ENCODE peak calls at places on chromosome 15, in eight cellular contexts. One of them, this sample, is unnamed.

GRCh38 chr15:64279131-64279530 is 76.8 kb downstream of the CSNK1G1 start:
- DNase-seq in stimulated activated CD8-positive, alpha-beta memory T cell treated with anti-CD3 and anti-CD28 coated beads, Interleukin-15, amount 100 ng/mL, for 24 hours: no peak
- DNase-seq in stimulated activated CD4-positive, alpha-beta T cell treated with anti-CD3 and anti-CD28 coated beads, Interleukin-2, amount 100 ng/mL, for 48 hours: no peak
- DNase-seq in iPS DF 19.7: no peak
- DNase-seq in mucosa of gallbladder: no peak
- DNase-seq in GM23248: no peak
- DNase-seq in stimulated activated effector memory CD8-positive, alpha-beta T cell treated with anti-CD3 and anti-CD28 coated beads, Interleukin-12 subunit alpha, Interleukin-12 subunit beta, amount 100 ng/mL, for 72 hours: no peak
- DNase-seq in effector CD4-positive, alpha-beta T cell: no peak
- DNase-seq in this sample: no peak

GRCh38 chr15:95840004-95840403 is 490.5 kb upstream of the NR2F2 start:
- DNase-seq in stimulated activated CD8-positive, alpha-beta memory T cell treated with anti-CD3 and anti-CD28 coated beads, Interleukin-15, amount 100 ng/mL, for 24 hours: no peak
- DNase-seq in stimulated activated CD4-positive, alpha-beta T cell treated with anti-CD3 and anti-CD28 coated beads, Interleukin-2, amount 100 ng/mL, for 48 hours: no peak
- DNase-seq in iPS DF 19.7: no peak
- DNase-seq in mucosa of gallbladder: peak
- DNase-seq in GM23248: peak
- DNase-seq in stimulated activated effector memory CD8-positive, alpha-beta T cell treated with anti-CD3 and anti-CD28 coated beads, Interleukin-12 subunit alpha, Interleukin-12 subunit beta, amount 100 ng/mL, for 72 hours: no peak
- DNase-seq in effector CD4-positive, alpha-beta T cell: no peak
- DNase-seq in this sample: no peak

GRCh38 chr15:62569460-62570404 is 404.6 kb upstream of the C2CD4B start:
- DNase-seq in stimulated activated CD8-positive, alpha-beta memory T cell treated with anti-CD3 and anti-CD28 coated beads, Interleukin-15, amount 100 ng/mL, for 24 hours: no peak
- DNase-seq in stimulated activated CD4-positive, alpha-beta T cell treated with anti-CD3 and anti-CD28 coated beads, Interleukin-2, amount 100 ng/mL, for 48 hours: no peak
- DNase-seq in iPS DF 19.7: no peak
- DNase-seq in mucosa of gallbladder: peak
- DNase-seq in GM23248: peak
- DNase-seq in stimulated activated effector memory CD8-positive, alpha-beta T cell treated with anti-CD3 and anti-CD28 coated beads, Interleukin-12 subunit alpha, Interleukin-12 subunit beta, amount 100 ng/mL, for 72 hours: no peak
- DNase-seq in effector CD4-positive, alpha-beta T cell: no peak
- DNase-seq in this sample: peak

GRCh38 chr15:57405133-57405532 is 28.8 kb downstream of the CGNL1 start:
- DNase-seq in stimulated activated CD8-positive, alpha-beta memory T cell treated with anti-CD3 and anti-CD28 coated beads, Interleukin-15, amount 100 ng/mL, for 24 hours: no peak
- DNase-seq in stimulated activated CD4-positive, alpha-beta T cell treated with anti-CD3 and anti-CD28 coated beads, Interleukin-2, amount 100 ng/mL, for 48 hours: no peak
- DNase-seq in iPS DF 19.7: no peak
- DNase-seq in mucosa of gallbladder: no peak
- DNase-seq in GM23248: no peak
- DNase-seq in stimulated activated effector memory CD8-positive, alpha-beta T cell treated with anti-CD3 and anti-CD28 coated beads, Interleukin-12 subunit alpha, Interleukin-12 subunit beta, amount 100 ng/mL, for 72 hours: no peak
- DNase-seq in effector CD4-positive, alpha-beta T cell: no peak
- DNase-seq in this sample: no peak

GRCh38 chr15:66943456-66944095 is 121.8 kb upstream of the SMAD3 start:
- DNase-seq in stimulated activated CD8-positive, alpha-beta memory T cell treated with anti-CD3 and anti-CD28 coated beads, Interleukin-15, amount 100 ng/mL, for 24 hours: no peak
- DNase-seq in stimulated activated CD4-positive, alpha-beta T cell treated with anti-CD3 and anti-CD28 coated beads, Interleukin-2, amount 100 ng/mL, for 48 hours: no peak
- DNase-seq in iPS DF 19.7: no peak
- DNase-seq in mucosa of gallbladder: peak
- DNase-seq in GM23248: no peak
- DNase-seq in stimulated activated effector memory CD8-positive, alpha-beta T cell treated with anti-CD3 and anti-CD28 coated beads, Interleukin-12 subunit alpha, Interleukin-12 subunit beta, amount 100 ng/mL, for 72 hours: no peak
- DNase-seq in effector CD4-positive, alpha-beta T cell: no peak
- DNase-seq in this sample: peak

GRCh38 chr15:72680931-72681330 is 5.1 kb downstream of the HIGD2B start:
- DNase-seq in stimulated activated CD8-positive, alpha-beta memory T cell treated with anti-CD3 and anti-CD28 coated beads, Interleukin-15, amount 100 ng/mL, for 24 hours: no peak
- DNase-seq in stimulated activated CD4-positive, alpha-beta T cell treated with anti-CD3 and anti-CD28 coated beads, Interleukin-2, amount 100 ng/mL, for 48 hours: no peak
- DNase-seq in iPS DF 19.7: no peak
- DNase-seq in mucosa of gallbladder: no peak
- DNase-seq in GM23248: no peak
- DNase-seq in stimulated activated effector memory CD8-positive, alpha-beta T cell treated with anti-CD3 and anti-CD28 coated beads, Interleukin-12 subunit alpha, Interleukin-12 subunit beta, amount 100 ng/mL, for 72 hours: no peak
- DNase-seq in effector CD4-positive, alpha-beta T cell: no peak
- DNase-seq in this sample: no peak

GRCh38 chr15:67359431-67360082 is 105.0 kb downstream of the IQCH start:
- DNase-seq in stimulated activated CD8-positive, alpha-beta memory T cell treated with anti-CD3 and anti-CD28 coated beads, Interleukin-15, amount 100 ng/mL, for 24 hours: no peak
- DNase-seq in stimulated activated CD4-positive, alpha-beta T cell treated with anti-CD3 and anti-CD28 coated beads, Interleukin-2, amount 100 ng/mL, for 48 hours: no peak
- DNase-seq in iPS DF 19.7: no peak
- DNase-seq in mucosa of gallbladder: no peak
- DNase-seq in GM23248: no peak
- DNase-seq in stimulated activated effector memory CD8-positive, alpha-beta T cell treated with anti-CD3 and anti-CD28 coated beads, Interleukin-12 subunit alpha, Interleukin-12 subunit beta, amount 100 ng/mL, for 72 hours: no peak
- DNase-seq in effector CD4-positive, alpha-beta T cell: no peak
- DNase-seq in this sample: no peak

GRCh38 chr15:59284768-59285368 is 78.2 kb downstream of the LDHAL6B start:
- DNase-seq in stimulated activated CD8-positive, alpha-beta memory T cell treated with anti-CD3 and anti-CD28 coated beads, Interleukin-15, amount 100 ng/mL, for 24 hours: no peak
- DNase-seq in stimulated activated CD4-positive, alpha-beta T cell treated with anti-CD3 and anti-CD28 coated beads, Interleukin-2, amount 100 ng/mL, for 48 hours: no peak
- DNase-seq in iPS DF 19.7: no peak
- DNase-seq in mucosa of gallbladder: no peak
- DNase-seq in GM23248: no peak
- DNase-seq in stimulated activated effector memory CD8-positive, alpha-beta T cell treated with anti-CD3 and anti-CD28 coated beads, Interleukin-12 subunit alpha, Interleukin-12 subunit beta, amount 100 ng/mL, for 72 hours: no peak
- DNase-seq in effector CD4-positive, alpha-beta T cell: no peak
- DNase-seq in this sample: peak

GRCh38 chr15:79595995-79596622 is 164.0 kb downstream of the MINAR1 start:
- DNase-seq in stimulated activated CD8-positive, alpha-beta memory T cell treated with anti-CD3 and anti-CD28 coated beads, Interleukin-15, amount 100 ng/mL, for 24 hours: no peak
- DNase-seq in stimulated activated CD4-positive, alpha-beta T cell treated with anti-CD3 and anti-CD28 coated beads, Interleukin-2, amount 100 ng/mL, for 48 hours: peak
- DNase-seq in iPS DF 19.7: peak
- DNase-seq in mucosa of gallbladder: peak
- DNase-seq in GM23248: peak
- DNase-seq in stimulated activated effector memory CD8-positive, alpha-beta T cell treated with anti-CD3 and anti-CD28 coated beads, Interleukin-12 subunit alpha, Interleukin-12 subunit beta, amount 100 ng/mL, for 72 hours: peak
- DNase-seq in effector CD4-positive, alpha-beta T cell: peak
- DNase-seq in this sample: peak